ENCODE peak calls at places on chromosome 20, in seven cellular contexts. One of them, this sample, is unnamed.

GRCh38 chr20:37727247-37727956 is 33.6 kb downstream of the CTNNBL1 start:
- DNase-seq in AG04450: no peak
- DNase-seq in HepG2: peak
- DNase-seq in AG09309: no peak
- DNase-seq in PC-3: no peak
- DNase-seq in GM23338: no peak
- DNase-seq in kidney: no peak
- DNase-seq in this sample: peak

GRCh38 chr20:41560971-41561370 is 57.2 kb downstream of the CHD6 start:
- DNase-seq in AG04450: no peak
- DNase-seq in HepG2: no peak
- DNase-seq in AG09309: no peak
- DNase-seq in PC-3: no peak
- DNase-seq in GM23338: no peak
- DNase-seq in kidney: no peak
- DNase-seq in this sample: peak

GRCh38 chr20:62352402-62353288 is 14.5 kb downstream of the LAMA5 start:
- DNase-seq in AG04450: no peak
- DNase-seq in HepG2: no peak
- DNase-seq in AG09309: no peak
- DNase-seq in PC-3: peak
- DNase-seq in GM23338: no peak
- DNase-seq in kidney: no peak
- DNase-seq in this sample: no peak

GRCh38 chr20:62395311-62396242 is 8.7 kb downstream of the RPS21 start:
- DNase-seq in AG04450: no peak
- DNase-seq in HepG2: no peak
- DNase-seq in AG09309: no peak
- DNase-seq in PC-3: no peak
- DNase-seq in GM23338: no peak
- DNase-seq in kidney: no peak
- DNase-seq in this sample: no peak

GRCh38 chr20:61960836-61961235 is 104.8 kb downstream of the TAF4 start:
- DNase-seq in AG04450: no peak
- DNase-seq in HepG2: no peak
- DNase-seq in AG09309: no peak
- DNase-seq in PC-3: no peak
- DNase-seq in GM23338: no peak
- DNase-seq in kidney: peak
- DNase-seq in this sample: no peak

GRCh38 chr20:11331096-11331495 is 586.6 kb upstream of the BTBD3 start:
- DNase-seq in AG04450: no peak
- DNase-seq in HepG2: no peak
- DNase-seq in AG09309: no peak
- DNase-seq in PC-3: peak
- DNase-seq in GM23338: no peak
- DNase-seq in kidney: no peak
- DNase-seq in this sample: no peak

GRCh38 chr20:58853976-58854637 is 1.6 kb downstream of the GNAS start:
- DNase-seq in AG04450: no peak
- DNase-seq in HepG2: no peak
- DNase-seq in AG09309: no peak
- DNase-seq in PC-3: no peak
- DNase-seq in GM23338: no peak
- DNase-seq in kidney: no peak
- DNase-seq in this sample: no peak

GRCh38 chr20:51431321-51431720 is 111.2 kb downstream of the NFATC2 start:
- DNase-seq in AG04450: no peak
- DNase-seq in HepG2: no peak
- DNase-seq in AG09309: no peak
- DNase-seq in PC-3: no peak
- DNase-seq in GM23338: no peak
- DNase-seq in kidney: no peak
- DNase-seq in this sample: no peak

GRCh38 chr20:39103305-39103704 is 141.2 kb downstream of the DHX35 start:
- DNase-seq in AG04450: no peak
- DNase-seq in HepG2: no peak
- DNase-seq in AG09309: no peak
- DNase-seq in PC-3: no peak
- DNase-seq in GM23338: no peak
- DNase-seq in kidney: no peak
- DNase-seq in this sample: no peak

GRCh38 chr20:23417861-23418260 is 3.4 kb downstream of the NAPB start:
- DNase-seq in AG04450: no peak
- DNase-seq in HepG2: no peak
- DNase-seq in AG09309: no peak
- DNase-seq in PC-3: no peak
- DNase-seq in GM23338: no peak
- DNase-seq in kidney: no peak
- DNase-seq in this sample: no peak

GRCh38 chr20:45408646-45409213 is 641 bp downstream of the DBNDD2 start:
- DNase-seq in AG04450: no peak
- DNase-seq in HepG2: no peak
- DNase-seq in AG09309: no peak
- DNase-seq in PC-3: no peak
- DNase-seq in GM23338: no peak
- DNase-seq in kidney: no peak
- DNase-seq in this sample: no peak

GRCh38 chr20:4130404-4131189 is 115.2 kb upstream of the RNF24 start:
- DNase-seq in AG04450: no peak
- DNase-seq in HepG2: no peak
- DNase-seq in AG09309: no peak
- DNase-seq in PC-3: peak
- DNase-seq in GM23338: no peak
- DNase-seq in kidney: no peak
- DNase-seq in this sample: peak

GRCh38 chr20:31809656-31810055 is 9.5 kb upstream of the MYLK2 start:
- DNase-seq in AG04450: no peak
- DNase-seq in HepG2: no peak
- DNase-seq in AG09309: no peak
- DNase-seq in PC-3: no peak
- DNase-seq in GM23338: no peak
- DNase-seq in kidney: no peak
- DNase-seq in this sample: no peak

GRCh38 chr20:23320317-23320716 is 30.3 kb upstream of the NXT1 start:
- DNase-seq in AG04450: no peak
- DNase-seq in HepG2: peak
- DNase-seq in AG09309: no peak
- DNase-seq in PC-3: peak
- DNase-seq in GM23338: peak
- DNase-seq in kidney: no peak
- DNase-seq in this sample: peak

GRCh38 chr20:21338291-21338690 is 35.2 kb downstream of the XRN2 start:
- DNase-seq in AG04450: no peak
- DNase-seq in HepG2: no peak
- DNase-seq in AG09309: no peak
- DNase-seq in PC-3: no peak
- DNase-seq in GM23338: no peak
- DNase-seq in kidney: no peak
- DNase-seq in this sample: no peak

GRCh38 chr20:24473435-24473834 is 4.0 kb downstream of the SYNDIG1 start:
- DNase-seq in AG04450: no peak
- DNase-seq in HepG2: no peak
- DNase-seq in AG09309: no peak
- DNase-seq in PC-3: no peak
- DNase-seq in GM23338: no peak
- DNase-seq in kidney: no peak
- DNase-seq in this sample: no peak

GRCh38 chr20:41370176-41370575 is 3.6 kb upstream of the EMILIN3 start:
- DNase-seq in AG04450: no peak
- DNase-seq in HepG2: no peak
- DNase-seq in AG09309: no peak
- DNase-seq in PC-3: no peak
- DNase-seq in GM23338: no peak
- DNase-seq in kidney: no peak
- DNase-seq in this sample: no peak

GRCh38 chr20:63138855-63139341 is 77.0 kb downstream of the YTHDF1 start:
- DNase-seq in AG04450: no peak
- DNase-seq in HepG2: no peak
- DNase-seq in AG09309: no peak
- DNase-seq in PC-3: peak
- DNase-seq in GM23338: no peak
- DNase-seq in kidney: peak
- DNase-seq in this sample: peak

GRCh38 chr20:36273414-36274247 is 32.5 kb upstream of the DLGAP4 start:
- DNase-seq in AG04450: no peak
- DNase-seq in HepG2: no peak
- DNase-seq in AG09309: no peak
- DNase-seq in PC-3: peak
- DNase-seq in GM23338: peak
- DNase-seq in kidney: no peak
- DNase-seq in this sample: peak
- TF ChIP-seq CTCF in AG04450: peak
- TF ChIP-seq CTCF in HepG2: peak
- TF ChIP-seq CTCF in AG09309: peak
- TF ChIP-seq CTCF in PC-3: peak
- TF ChIP-seq CTCF in GM23338: peak
- TF ChIP-seq CTCF in kidney: peak
- TF ChIP-seq CTCF in this sample: peak

GRCh38 chr20:57618766-57619052 is 1.5 kb downstream of the ZBP1 start:
- DNase-seq in AG04450: no peak
- DNase-seq in HepG2: no peak
- DNase-seq in AG09309: no peak
- DNase-seq in PC-3: no peak
- DNase-seq in GM23338: no peak
- DNase-seq in kidney: peak
- DNase-seq in this sample: no peak
- H3K4me3 ChIP-seq in AG04450: no peak
- H3K4me3 ChIP-seq in HepG2: no peak
- H3K4me3 ChIP-seq in AG09309: no peak
- H3K4me3 ChIP-seq in PC-3: no peak
- H3K4me3 ChIP-seq in GM23338: no peak
- H3K4me3 ChIP-seq in kidney: no peak
- H3K4me3 ChIP-seq in this sample: no peak

DNA sequence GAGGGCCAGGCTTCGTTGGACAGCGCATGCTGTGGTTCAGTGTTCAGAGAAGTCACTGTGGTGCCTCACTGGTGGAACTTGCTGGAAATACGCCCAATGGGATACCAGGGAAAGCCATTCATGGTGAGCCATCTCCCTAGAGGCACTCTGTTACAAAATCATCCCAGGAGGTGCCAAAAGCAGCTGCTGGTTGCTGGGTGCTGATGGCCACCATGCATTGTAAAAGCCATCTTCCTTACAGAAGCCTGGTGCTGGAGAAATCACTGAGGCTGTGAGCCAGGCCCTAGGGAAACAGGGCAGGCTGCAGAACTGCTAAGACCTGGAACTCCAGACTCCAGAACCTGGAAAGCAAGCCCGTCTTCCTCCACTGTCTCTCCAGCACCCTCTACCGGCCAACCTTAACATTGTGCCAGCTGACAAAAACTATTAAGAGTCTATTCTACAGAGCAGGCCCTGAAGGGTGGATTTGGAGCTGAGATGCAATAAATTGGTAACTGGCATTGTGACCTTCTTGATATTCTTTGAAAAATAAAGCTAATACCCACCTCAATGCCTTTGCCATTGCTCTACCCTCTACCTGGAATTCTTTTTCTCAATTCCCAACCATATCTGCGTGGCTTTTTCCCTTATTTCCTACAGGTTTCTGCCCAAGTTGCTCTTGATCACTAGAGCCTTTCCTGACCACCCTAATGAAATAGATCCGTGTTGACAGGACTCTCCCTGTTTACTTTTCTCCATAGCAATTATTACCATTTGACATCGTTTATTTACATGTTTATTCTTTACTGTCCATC is 18.5 kb downstream of the SNRPB start:
- DNase-seq in AG04450: no peak
- DNase-seq in HepG2: peak
- DNase-seq in AG09309: no peak
- DNase-seq in PC-3: peak
- DNase-seq in GM23338: peak
- DNase-seq in kidney: no peak
- DNase-seq in this sample: peak
- TF ChIP-seq CTCF in AG04450: peak
- TF ChIP-seq CTCF in HepG2: peak
- TF ChIP-seq CTCF in AG09309: peak
- TF ChIP-seq CTCF in PC-3: peak
- TF ChIP-seq CTCF in GM23338: peak
- TF ChIP-seq CTCF in kidney: peak
- TF ChIP-seq CTCF in this sample: peak

DNA sequence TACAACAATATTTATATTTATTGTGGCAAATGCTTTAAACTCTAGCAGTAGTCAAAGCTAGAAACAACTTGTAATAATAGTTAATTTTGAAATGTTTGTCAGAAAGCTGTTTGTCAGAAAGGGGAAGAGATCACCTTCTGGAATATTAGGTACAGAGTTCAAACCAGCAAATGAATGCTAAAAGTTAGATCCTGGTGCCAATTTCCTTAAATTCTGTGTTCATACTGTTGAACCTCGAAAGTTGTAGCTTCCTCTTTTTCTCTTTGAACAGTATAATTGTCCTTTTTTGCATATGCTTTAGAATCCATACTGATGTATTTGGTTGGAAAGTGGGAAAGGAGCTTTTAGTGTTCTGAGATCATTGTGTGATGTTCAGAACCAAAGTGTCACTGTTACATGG is 22.4 kb downstream of the ITCH start:
- DNase-seq in AG04450: no peak
- DNase-seq in HepG2: no peak
- DNase-seq in AG09309: no peak
- DNase-seq in PC-3: no peak
- DNase-seq in GM23338: no peak
- DNase-seq in kidney: no peak
- DNase-seq in this sample: no peak
- H3K4me3 ChIP-seq in AG04450: no peak
- H3K4me3 ChIP-seq in HepG2: no peak
- H3K4me3 ChIP-seq in AG09309: no peak
- H3K4me3 ChIP-seq in PC-3: no peak
- H3K4me3 ChIP-seq in GM23338: no peak
- H3K4me3 ChIP-seq in kidney: no peak
- H3K4me3 ChIP-seq in this sample: no peak

DNA sequence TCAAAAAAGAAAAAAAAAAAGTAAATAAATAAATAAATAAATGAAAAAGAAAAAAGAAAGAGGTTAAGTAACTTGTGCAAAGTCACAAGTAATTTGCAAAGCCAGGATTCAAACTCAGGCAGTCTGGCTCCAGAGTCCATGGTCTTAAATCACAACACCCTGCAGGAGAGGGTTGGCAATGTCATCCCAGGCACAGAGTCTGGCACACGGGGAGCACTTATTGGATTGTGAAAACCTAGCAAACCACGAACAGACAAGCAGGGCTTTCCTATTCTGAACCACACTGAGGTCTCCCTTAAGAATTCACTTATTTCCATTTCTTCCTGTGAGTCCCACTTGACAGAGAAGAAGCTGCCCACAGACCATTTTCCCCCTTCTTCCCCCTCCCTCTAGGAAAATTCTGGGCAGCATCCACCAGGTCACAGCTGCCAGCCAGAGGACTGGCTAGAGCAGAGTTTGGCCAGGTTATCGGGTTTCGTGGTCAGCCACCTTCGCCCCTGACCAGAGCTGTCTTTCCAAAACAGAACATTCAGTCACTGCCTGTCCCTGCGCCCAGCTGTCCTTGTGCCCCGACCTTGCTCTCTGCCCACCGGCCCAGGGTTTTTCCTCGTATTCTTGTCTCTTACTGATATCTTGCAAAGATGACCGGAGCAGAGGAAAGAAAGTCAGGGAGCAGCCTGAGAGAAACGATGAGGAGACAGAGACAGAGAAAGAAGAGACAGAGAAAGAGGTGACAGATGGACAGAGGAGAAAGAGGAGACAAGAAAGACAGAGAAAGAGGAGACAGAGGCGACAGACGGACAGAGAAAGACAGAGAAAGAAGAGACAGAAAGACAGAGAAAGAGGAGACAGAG is 106.4 kb upstream of the PTPN1 start:
- DNase-seq in AG04450: no peak
- DNase-seq in HepG2: no peak
- DNase-seq in AG09309: no peak
- DNase-seq in PC-3: no peak
- DNase-seq in GM23338: no peak
- DNase-seq in kidney: no peak
- DNase-seq in this sample: no peak
- TF ChIP-seq CTCF in AG04450: no peak
- TF ChIP-seq CTCF in HepG2: no peak
- TF ChIP-seq CTCF in AG09309: no peak
- TF ChIP-seq CTCF in PC-3: no peak
- TF ChIP-seq CTCF in GM23338: no peak
- TF ChIP-seq CTCF in kidney: no peak
- TF ChIP-seq CTCF in this sample: no peak

This sample was measured in AG10803.